ENCODE peak calls at places on chromosomes 13 and 19, in four cellular contexts. One of them, this sample, is unnamed.

GRCh38 chr13:110503979-110504499 is 57.5 kb downstream of the RAB20 start:
- DNase-seq in IMR-90: no peak
- DNase-seq in mesendoderm: no peak
- DNase-seq in H1: no peak
- DNase-seq in this sample: no peak

GRCh38 chr13:40345654-40346372 is 320.6 kb downstream of the FOXO1 start:
- DNase-seq in IMR-90: no peak
- DNase-seq in mesendoderm: peak
- DNase-seq in H1: no peak
- DNase-seq in this sample: no peak

GRCh38 chr13:40483601-40484000 is 182.8 kb downstream of the FOXO1 start:
- DNase-seq in mesendoderm: no peak
- DNase-seq in H1: no peak
- DNase-seq in IMR-90: no peak
- DNase-seq in this sample: no peak

GRCh38 chr13:49436890-49437289 is 7.0 kb downstream of the CAB39L start:
- DNase-seq in H1: no peak
- DNase-seq in IMR-90: peak
- DNase-seq in mesendoderm: no peak
- DNase-seq in this sample: no peak

GRCh38 chr13:33213797-33214196 is 71.8 kb downstream of the STARD13 start:
- DNase-seq in H1: no peak
- DNase-seq in IMR-90: peak
- DNase-seq in mesendoderm: no peak
- DNase-seq in this sample: no peak

GRCh38 chr19:51564791-51565190 is 6.3 kb upstream of the ZNF175 start:
- DNase-seq in mesendoderm: peak
- DNase-seq in H1: no peak
- DNase-seq in IMR-90: no peak
- DNase-seq in this sample: no peak

GRCh38 chr13:95623141-95623540 is 21.4 kb downstream of the DZIP1 start:
- DNase-seq in IMR-90: no peak
- DNase-seq in H1: no peak
- DNase-seq in mesendoderm: no peak
- DNase-seq in this sample: no peak

GRCh38 chr13:42781362-42781761 is at the start of gene FAM216B:
- DNase-seq in H1: no peak
- DNase-seq in mesendoderm: no peak
- DNase-seq in IMR-90: peak
- DNase-seq in this sample: no peak

GRCh38 chr13:81714513-81714912 is 1373.6 kb upstream of the SPRY2 start:
- DNase-seq in H1: no peak
- DNase-seq in mesendoderm: peak
- DNase-seq in IMR-90: no peak
- DNase-seq in this sample: no peak

GRCh38 chr19:4229179-4229931 is at the start of gene EBI3:
- DNase-seq in mesendoderm: peak
- DNase-seq in H1: no peak
- DNase-seq in IMR-90: peak
- DNase-seq in this sample: no peak

GRCh38 chr19:13441810-13442512 is 64.3 kb downstream of the CACNA1A start:
- DNase-seq in H1: no peak
- DNase-seq in mesendoderm: peak
- DNase-seq in IMR-90: peak
- DNase-seq in this sample: peak

GRCh38 chr19:597406-598315 is 8.0 kb downstream of the HCN2 start:
- DNase-seq in mesendoderm: no peak
- DNase-seq in IMR-90: no peak
- DNase-seq in H1: no peak
- DNase-seq in this sample: no peak

GRCh38 chr19:604355-604754 is 14.7 kb downstream of the HCN2 start:
- DNase-seq in IMR-90: no peak
- DNase-seq in mesendoderm: peak
- DNase-seq in H1: no peak
- DNase-seq in this sample: no peak

GRCh38 chr19:601790-602189 is 12.1 kb downstream of the HCN2 start:
- DNase-seq in H1: no peak
- DNase-seq in IMR-90: no peak
- DNase-seq in mesendoderm: no peak
- DNase-seq in this sample: no peak

GRCh38 chr19:602391-603301 is 13.0 kb downstream of the HCN2 start:
- DNase-seq in IMR-90: no peak
- DNase-seq in H1: no peak
- DNase-seq in mesendoderm: no peak
- DNase-seq in this sample: no peak

DNA sequence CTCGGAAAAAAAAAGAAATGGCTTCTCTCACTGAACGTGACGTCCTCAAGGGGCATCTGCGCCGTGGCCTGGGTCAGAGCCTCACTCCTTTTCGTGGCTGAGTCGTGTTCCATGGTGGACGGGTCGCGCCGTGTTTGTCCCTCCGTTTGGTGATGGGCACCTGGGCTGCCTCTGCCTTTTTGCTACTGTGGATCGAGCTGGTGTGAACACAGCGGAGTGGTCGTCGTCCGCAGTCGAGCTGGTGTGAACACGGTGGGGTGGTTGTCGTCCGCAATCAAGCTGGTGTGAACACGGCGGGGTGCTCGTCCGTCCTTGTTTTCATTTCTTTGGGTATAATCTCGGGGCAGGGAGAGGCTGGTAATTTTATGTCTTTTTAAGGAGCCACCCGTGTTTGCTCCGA is 11.6 kb downstream of the HCN2 start:
- DNase-seq in IMR-90: no peak
- DNase-seq in mesendoderm: no peak
- DNase-seq in H1: no peak
- DNase-seq in this sample: no peak
- H3K23ac ChIP-seq in IMR-90: no peak
- H3K23ac ChIP-seq in mesendoderm: no peak
- H3K23ac ChIP-seq in H1: no peak
- H3K23ac ChIP-seq in this sample: no peak

GRCh38 chr19:5622465-5623396 is at the start of the genes SAFB and SAFB2:
- DNase-seq in H1: peak
- DNase-seq in IMR-90: peak
- DNase-seq in mesendoderm: peak
- DNase-seq in this sample: peak
- H3K23ac ChIP-seq in H1: no peak
- H3K23ac ChIP-seq in IMR-90: peak
- H3K23ac ChIP-seq in mesendoderm: peak
- H3K23ac ChIP-seq in this sample: peak

DNA sequence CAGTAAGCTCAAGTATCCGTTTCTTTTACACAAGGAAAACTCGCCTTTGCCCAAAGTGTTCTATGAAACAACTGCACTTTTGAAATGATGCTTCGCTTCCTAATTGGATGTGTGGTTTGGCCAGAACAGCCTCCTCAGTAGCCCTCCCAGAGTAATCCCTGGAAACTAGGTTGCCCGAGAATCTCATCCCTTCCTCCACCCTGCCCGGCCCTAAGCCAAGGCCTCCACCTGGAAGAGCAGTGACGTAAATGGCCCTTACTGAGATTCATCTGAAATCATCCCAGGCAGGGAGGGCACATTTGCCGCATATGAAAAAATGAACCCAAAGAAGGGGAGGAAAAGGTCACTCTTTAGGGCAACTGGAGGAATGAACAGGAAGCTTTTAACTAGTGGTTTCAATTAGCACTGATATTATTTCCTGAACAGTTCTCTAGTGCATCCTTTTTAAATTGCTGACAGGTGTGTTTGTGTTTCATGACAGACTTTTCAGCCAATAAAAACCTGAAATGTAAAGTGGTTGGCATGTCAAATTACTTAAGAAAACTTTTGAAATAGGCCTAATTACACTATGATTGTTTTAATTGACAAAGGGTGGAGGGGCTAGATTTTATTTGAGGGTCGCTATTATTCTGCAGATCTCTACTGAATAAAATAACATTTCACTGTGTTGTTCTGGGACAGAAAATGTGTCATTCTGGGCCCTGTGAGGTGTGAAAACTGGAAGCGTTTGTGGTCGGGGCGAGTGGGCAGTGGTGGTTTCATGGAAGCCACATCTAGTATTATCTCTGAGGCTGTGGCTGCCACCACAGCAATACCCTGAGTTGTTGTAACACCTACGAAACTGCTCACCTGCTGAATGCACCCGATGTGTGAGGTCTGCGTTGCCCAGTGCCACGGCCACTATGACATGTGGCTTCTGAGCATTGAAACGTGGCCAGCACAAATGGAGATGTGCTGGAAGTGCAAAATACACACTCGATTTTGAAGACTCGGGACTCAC is 112.1 kb downstream of the ZIC5 start:
- DNase-seq in mesendoderm: no peak
- DNase-seq in H1: no peak
- DNase-seq in IMR-90: no peak
- DNase-seq in this sample: no peak
- H3K23ac ChIP-seq in mesendoderm: peak
- H3K23ac ChIP-seq in H1: no peak
- H3K23ac ChIP-seq in IMR-90: no peak
- H3K23ac ChIP-seq in this sample: no peak

DNA sequence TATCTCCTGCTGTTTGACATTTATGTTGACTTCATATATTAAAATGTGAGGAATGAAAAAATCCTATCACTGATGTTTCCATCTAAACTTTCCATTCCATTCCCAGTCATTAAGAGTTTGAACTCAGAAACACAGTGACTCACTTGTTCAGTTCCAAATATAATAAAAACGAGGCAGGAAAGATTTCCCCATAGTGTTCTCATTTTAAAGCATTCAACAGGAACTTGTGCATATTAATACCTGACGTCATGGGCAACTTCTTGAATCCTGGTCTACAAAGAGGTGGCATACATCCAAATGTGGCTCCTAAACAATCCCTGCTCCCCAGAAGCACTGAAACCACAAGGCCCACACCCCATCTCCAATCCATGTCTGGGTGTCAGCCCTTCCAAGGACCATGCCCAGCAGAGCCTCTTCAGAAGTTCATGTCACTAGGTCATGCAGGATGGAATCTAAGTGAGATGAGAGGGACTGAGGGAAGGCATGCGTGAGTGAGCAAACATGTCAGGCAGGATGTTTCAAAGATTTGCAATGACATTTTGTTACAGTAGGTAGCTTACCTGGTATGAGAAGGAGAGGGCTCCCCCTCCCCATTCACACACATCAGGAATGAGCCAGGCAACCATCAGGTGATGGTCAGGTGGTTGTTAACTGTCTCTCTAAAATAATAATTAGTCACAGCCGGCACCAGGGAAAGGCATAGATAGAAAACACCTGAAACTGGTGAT is 9.4 kb upstream of the ERVV-2 start:
- DNase-seq in H1: no peak
- DNase-seq in IMR-90: no peak
- DNase-seq in mesendoderm: no peak
- DNase-seq in this sample: no peak
- H3K23ac ChIP-seq in H1: no peak
- H3K23ac ChIP-seq in IMR-90: no peak
- H3K23ac ChIP-seq in mesendoderm: no peak
- H3K23ac ChIP-seq in this sample: no peak

GRCh38 chr19:43505186-43505456 is 575 bp upstream of the PHLDB3 start:
- DNase-seq in IMR-90: no peak
- DNase-seq in mesendoderm: no peak
- DNase-seq in H1: no peak
- DNase-seq in this sample: no peak

GRCh38 chr19:43506629-43507028 is 2.1 kb upstream of the PHLDB3 start:
- DNase-seq in mesendoderm: no peak
- DNase-seq in IMR-90: no peak
- DNase-seq in H1: no peak
- DNase-seq in this sample: no peak

GRCh38 chr19:43505941-43506340 is 1.4 kb upstream of the PHLDB3 start:
- DNase-seq in IMR-90: no peak
- DNase-seq in H1: no peak
- DNase-seq in mesendoderm: no peak
- DNase-seq in this sample: no peak

GRCh38 chr19:43503501-43504425 is 783 bp downstream of the PHLDB3 start:
- DNase-seq in IMR-90: peak
- DNase-seq in H1: peak
- DNase-seq in mesendoderm: peak
- DNase-seq in this sample: peak

DNA sequence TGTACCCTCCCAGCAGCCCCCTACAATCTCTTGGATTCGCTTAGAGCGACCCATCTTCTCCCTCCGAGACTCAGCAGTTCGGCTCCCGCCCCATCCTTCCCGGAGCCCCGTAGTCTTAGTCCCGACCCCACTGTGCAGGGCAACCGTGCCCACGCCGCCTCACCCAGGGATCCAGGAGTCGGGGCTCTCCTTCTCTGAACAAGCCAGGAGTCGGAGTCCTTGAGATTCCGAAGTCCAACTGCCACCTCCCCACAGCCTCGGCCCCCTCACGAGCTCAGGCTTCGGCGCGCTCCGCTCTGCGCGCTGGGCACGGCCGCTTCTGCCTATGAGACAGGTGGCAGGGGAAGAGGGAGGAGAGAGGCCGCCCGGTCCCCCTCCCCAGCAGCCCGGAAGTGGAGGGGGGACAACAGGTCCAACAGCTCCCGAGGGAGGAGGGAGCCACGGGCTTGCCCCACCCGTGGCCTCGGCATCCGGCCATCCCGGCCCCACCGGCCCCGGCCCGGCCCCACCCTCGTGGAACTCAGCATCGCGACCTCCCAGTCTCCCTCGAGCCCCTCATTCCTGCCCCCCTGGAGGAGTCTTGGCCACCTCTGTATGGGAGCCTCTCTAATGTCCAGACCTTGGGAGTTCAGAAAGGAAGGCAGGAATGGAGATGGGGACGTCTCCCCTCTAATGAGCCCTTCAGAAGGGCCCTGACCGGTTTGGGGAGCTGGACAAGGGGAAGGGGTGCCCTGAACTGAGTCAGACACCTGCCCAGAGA is at the start of gene PHLDB3:
- DNase-seq in H1: no peak
- DNase-seq in IMR-90: peak
- DNase-seq in mesendoderm: peak
- DNase-seq in this sample: no peak
- H3K23ac ChIP-seq in H1: no peak
- H3K23ac ChIP-seq in IMR-90: peak
- H3K23ac ChIP-seq in mesendoderm: peak
- H3K23ac ChIP-seq in this sample: peak

GRCh38 chr13:66033924-66034323 is 1196.2 kb downstream of the PCDH9 start:
- DNase-seq in H1: peak
- DNase-seq in IMR-90: no peak
- DNase-seq in mesendoderm: no peak
- DNase-seq in this sample: no peak
- H3K23ac ChIP-seq in H1: no peak
- H3K23ac ChIP-seq in IMR-90: no peak
- H3K23ac ChIP-seq in mesendoderm: no peak
- H3K23ac ChIP-seq in this sample: no peak

GRCh38 chr19:8601796-8602195 is 8.7 kb downstream of the ADAMTS10 start:
- DNase-seq in mesendoderm: no peak
- DNase-seq in H1: no peak
- DNase-seq in IMR-90: no peak
- DNase-seq in this sample: no peak
- H3K23ac ChIP-seq in mesendoderm: no peak
- H3K23ac ChIP-seq in H1: no peak
- H3K23ac ChIP-seq in IMR-90: no peak
- H3K23ac ChIP-seq in this sample: no peak

This sample was measured in neuronal stem cell.